ENCODE peak calls at places on chromosomes 6 and 20, in six cellular contexts. U is lower lobe of right lung; Y is pancreas; J is bronchial epithelial cell; S is neuronal stem cell; I is CD4-positive, alpha-beta memory T cell. G is an unnamed sample.

GRCh38 chr6:110063864-110064263 is 85.8 kb downstream of the GPR6 start:
- DNase-seq in U (no peak), I (no peak), J (no peak), Y (no peak), S (no peak), G (no peak)

GRCh38 chr6:136550330-136551071 is at the start of gene MAP7:
- DNase-seq in Y (peak; percentile 98), U (peak; percentile 92), J (peak; percentile 81), I (peak; percentile 56), S (peak; percentile 54), G (peak; percentile 86)

GRCh38 chr6:12064125-12064524 is 52.0 kb downstream of the HIVEP1 start:
- DNase-seq in Y (no peak), J (no peak), S (no peak), U (no peak), I (no peak), G (no peak)

GRCh38 chr6:158758941-158759479 is 60.2 kb downstream of the EZR start:
- DNase-seq in U (no peak), I (no peak), Y (no peak), J (no peak), S (no peak), G (no peak)

GRCh38 chr20:1973921-1974440 is 19.9 kb downstream of the PDYN start:
- DNase-seq in I (no peak), S (no peak), U (no peak), Y (no peak), J (no peak), G (no peak)

GRCh38 chr6:111427341-111428116 is 55.5 kb downstream of the REV3L start:
- DNase-seq in J (peak; percentile 93), I (peak; percentile 3), S (no peak), Y (no peak), U (no peak), G (no peak)

GRCh38 chr6:150150821-150151646 is 8.2 kb downstream of the PPP1R14C start:
- DNase-seq in I (no peak), U (no peak), S (no peak), Y (no peak), J (no peak), G (no peak)

GRCh38 chr6:33672808-33673207 is 38.7 kb downstream of the UQCC2 start:
- DNase-seq in J (peak; percentile 93), I (no peak), Y (peak; percentile 51), S (no peak), U (no peak), G (no peak)

GRCh38 chr6:27862396-27863061 is 49.7 kb downstream of the OR2B2 start:
- DNase-seq in J (peak; percentile 22), I (no peak), Y (no peak), S (no peak), U (no peak), G (no peak)

GRCh38 chr6:162907876-162908481 is 180.2 kb downstream of the PACRG start:
- DNase-seq in U (no peak), J (peak; percentile 50), I (no peak), Y (no peak), S (no peak), G (peak; percentile 7)

GRCh38 chr6:151679081-151679480 is 128.4 kb upstream of the ESR1 start:
- DNase-seq in U (no peak), I (no peak), J (no peak), Y (no peak), S (no peak), G (no peak)

GRCh38 chr6:125781307-125781868 is 9.4 kb upstream of the NCOA7 start:
- DNase-seq in Y (no peak), I (no peak), S (no peak), U (no peak), J (no peak), G (no peak)

GRCh38 chr6:79426625-79427278 is 110.5 kb downstream of the LCA5 start:
- DNase-seq in Y (no peak), S (no peak), J (no peak), U (no peak), I (no peak), G (no peak)

GRCh38 chr6:88813045-88813444 is 150.4 kb downstream of the RNGTT start:
- DNase-seq in I (no peak), U (no peak), Y (no peak), J (no peak), S (no peak), G (no peak)

GRCh38 chr6:119834418-119834817 is 484.9 kb upstream of the MAN1A1 start:
- DNase-seq in I (no peak), J (peak; percentile 86), Y (no peak), S (no peak), U (no peak), G (no peak)

GRCh38 chr6:75546401-75546800 is 52.8 kb upstream of the FILIP1 start:
- DNase-seq in Y (no peak), J (no peak), U (no peak), S (no peak), I (no peak), G (no peak)

GRCh38 chr20:1263853-1264252 is 2.2 kb upstream of the SNPH start:
- DNase-seq in I (no peak), S (no peak), U (no peak), J (peak; percentile 16), Y (no peak), G (no peak)

GRCh38 chr20:56433880-56434255 is 21.8 kb downstream of the CASS4 start:
- DNase-seq in J (no peak), Y (no peak), U (no peak), I (no peak), S (no peak), G (no peak)

GRCh38 chr20:56430471-56430870 is 18.4 kb downstream of the CASS4 start:
- DNase-seq in I (no peak), Y (no peak), J (no peak), U (peak; percentile 51), S (no peak), G (no peak)

GRCh38 chr20:56430957-56431356 is 18.9 kb downstream of the CASS4 start:
- DNase-seq in U (no peak), I (no peak), Y (no peak), J (no peak), S (no peak), G (no peak)

GRCh38 chr20:56431451-56431850 is 19.4 kb downstream of the CASS4 start:
- DNase-seq in U (no peak), S (no peak), I (no peak), J (no peak), Y (no peak), G (no peak)

DNA sequence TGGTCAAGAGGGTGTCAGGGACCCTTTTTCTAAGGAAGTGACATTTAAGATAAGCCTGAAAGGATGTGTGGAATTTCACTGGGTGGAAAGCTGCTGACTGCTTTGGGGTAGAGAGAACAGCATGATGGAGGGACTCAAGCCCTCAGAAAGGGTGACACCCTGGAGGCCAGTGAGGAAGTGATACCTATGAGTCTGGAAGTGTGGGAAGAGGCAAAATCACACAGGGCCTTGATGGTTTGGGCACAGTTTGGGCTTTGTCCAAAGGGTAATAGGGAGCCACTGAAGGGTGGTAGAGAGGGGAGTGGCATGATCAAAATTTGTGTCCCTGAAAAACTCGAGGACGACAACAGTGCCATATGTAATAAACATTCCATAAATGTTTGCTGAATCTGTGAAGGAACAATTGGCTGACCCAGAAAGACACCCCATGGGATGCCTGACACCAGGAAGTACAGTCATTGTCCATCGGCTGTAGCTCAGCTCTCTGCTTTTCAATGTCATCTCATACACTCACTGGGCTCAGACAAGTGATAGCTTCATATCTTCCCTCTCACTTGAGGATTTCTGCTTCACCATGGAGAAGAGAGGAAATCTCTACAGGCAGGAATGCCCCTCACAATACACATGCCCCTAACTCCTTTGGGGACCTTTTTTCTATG is 21.3 kb downstream of the CASS4 start:
- DNase-seq in J (no peak), U (no peak), I (no peak), Y (no peak), S (no peak), G (no peak)
- H3K4me3 ChIP-seq in J (no peak overlapping the region), U (no peak overlapping the region), I (no peak overlapping the region), Y (no peak overlapping the region), S (no peak overlapping the region), G (no peak overlapping the region)

DNA sequence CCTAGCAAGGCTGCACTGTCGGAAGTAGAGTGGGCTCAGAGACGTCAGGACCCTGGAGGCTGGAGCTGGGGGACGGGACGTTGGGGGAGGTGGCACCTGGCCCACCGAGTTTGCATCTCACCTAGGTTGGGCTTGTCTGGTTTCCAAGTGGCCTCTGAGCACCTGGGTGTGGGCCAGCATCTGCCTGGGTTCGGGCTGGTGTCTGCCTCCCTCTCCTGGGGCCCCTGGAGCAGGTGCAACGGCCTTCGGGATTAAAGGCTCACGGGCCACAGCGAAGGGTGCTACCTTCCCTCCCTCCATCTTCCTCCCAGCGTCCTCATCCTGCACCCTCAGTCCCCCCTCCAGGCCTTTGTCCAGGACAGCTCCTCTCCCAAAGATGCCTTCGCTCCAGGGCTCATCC is 6.0 kb downstream of the HRH3 start:
- DNase-seq in Y (peak; percentile 47), I (no peak), U (no peak), S (no peak), J (no peak), G (no peak)
- H3K27me3 ChIP-seq in Y (no peaks in the 10 kb centered on the region), I (peaks cover 4% of the 10 kb centered on the region), U (peaks cover 83% of the 10 kb centered on the region), S (peaks cover 12% of the 10 kb centered on the region), J (peaks cover 25% of the 10 kb centered on the region), G (peaks cover 13% of the 10 kb centered on the region)

DNA sequence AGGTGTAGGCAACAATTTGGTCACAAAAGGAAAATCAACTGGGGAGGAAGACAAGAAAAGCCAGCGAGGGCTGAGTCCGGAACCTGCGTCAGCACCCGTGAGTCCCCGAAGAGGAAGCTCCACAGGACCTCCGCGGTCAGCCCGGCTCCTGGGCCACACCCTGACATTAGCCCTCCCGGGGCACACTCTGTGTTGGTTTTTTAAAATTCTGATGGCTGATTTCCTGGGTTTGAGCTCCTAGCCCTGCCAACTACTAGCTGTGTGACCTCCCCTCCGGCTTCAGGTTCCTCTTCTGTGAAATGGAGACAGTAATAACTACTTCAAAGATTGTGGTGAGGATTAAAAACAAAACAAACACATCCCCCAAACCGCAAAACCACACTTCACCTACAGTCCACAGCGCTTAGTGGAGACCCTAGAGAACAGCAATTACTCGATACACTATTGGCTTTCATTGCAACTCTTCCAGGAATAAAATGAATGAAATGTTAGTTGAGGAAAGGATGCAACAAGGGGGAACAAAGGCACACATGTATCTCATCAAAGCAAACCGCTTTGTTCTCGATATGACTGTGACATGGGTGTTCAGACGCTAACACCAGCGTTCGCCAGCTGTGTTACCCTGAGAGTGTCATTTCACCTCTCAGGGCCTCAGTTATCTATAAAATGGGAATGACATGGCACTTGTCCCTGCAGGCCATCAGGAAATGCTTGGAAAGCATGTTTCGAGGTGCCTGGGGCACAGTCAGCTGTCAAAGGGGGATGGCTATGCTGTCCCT is 984 bp downstream of the ZBP1 start:
- DNase-seq in S (no peak), U (peak; percentile 86), I (peak; percentile 84), Y (no peak), J (no peak), G (no peak)
- H3K4me3 ChIP-seq in S (no peak overlapping the region), U (peak overlapping the region; percentile 47), I (peak overlapping the region; percentile 90), Y (no peak overlapping the region), J (no peak overlapping the region), G (no peak overlapping the region)

DNA sequence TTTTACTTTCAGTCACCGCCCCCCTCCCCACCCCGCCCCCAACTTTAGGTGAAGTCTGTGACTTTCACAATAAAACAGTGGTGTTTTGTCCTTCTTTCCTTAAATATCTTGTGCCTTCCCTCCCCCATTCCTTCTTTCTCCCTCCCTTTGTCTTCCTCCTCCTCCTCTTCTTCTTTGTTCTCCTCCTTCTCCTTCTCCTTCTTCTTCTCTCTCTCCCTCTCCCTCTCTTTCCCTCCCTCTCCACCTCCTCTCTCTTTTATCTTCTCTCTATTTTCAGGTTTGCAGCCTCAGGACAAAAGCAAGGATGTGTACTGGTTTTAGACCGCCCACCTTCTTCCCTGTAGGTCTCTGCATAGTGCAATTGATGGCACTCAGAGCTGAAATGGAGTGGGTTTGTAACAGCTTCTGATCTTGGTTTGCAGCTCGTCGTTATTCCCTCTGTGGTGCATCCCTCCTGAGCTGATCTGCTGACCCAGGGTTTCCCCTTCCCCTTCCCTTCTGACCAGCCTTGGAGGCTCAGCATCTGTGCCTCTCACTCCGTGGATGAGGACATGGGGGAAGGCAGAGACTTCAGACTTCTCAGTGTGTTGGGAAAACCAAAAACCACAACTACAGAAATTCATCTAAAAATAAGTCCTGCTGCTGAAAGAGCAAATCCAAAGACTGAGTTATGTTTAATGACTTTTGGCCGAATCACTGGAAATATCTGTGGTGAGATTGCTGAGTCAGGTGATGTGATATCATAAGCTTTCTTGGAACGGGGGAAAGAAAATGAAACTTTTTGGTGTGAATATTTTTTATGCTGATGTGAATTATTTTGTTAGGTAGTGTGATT is 6.9 kb downstream of the VGLL2 start:
- DNase-seq in S (no peak), I (no peak), J (no peak), Y (no peak), U (no peak), G (no peak)
- H3K27me3 ChIP-seq in S (peaks cover 47% of the 10 kb centered on the region), I (peaks cover 23% of the 10 kb centered on the region), J (peaks cover 37% of the 10 kb centered on the region), Y (no peaks in the 10 kb centered on the region), U (peaks cover 72% of the 10 kb centered on the region), G (peaks cover 43% of the 10 kb centered on the region)

G was measured in iPS DF 6.9.